ENCODE peak calls at places on chromosomes 1 and 21, in eight cellular contexts. One of them, this sample, is unnamed.

GRCh38 chr1:43789604-43790288 is 82.4 kb downstream of the ST3GAL3 start:
- DNase-seq in GM12878: no peak
- DNase-seq in K562: no peak
- DNase-seq in H1: no peak
- DNase-seq in HepG2: no peak
- DNase-seq in SK-N-SH: no peak
- DNase-seq in HCT116: no peak
- DNase-seq in endothelial cell of umbilical vein: no peak
- DNase-seq in this sample: no peak

GRCh38 chr1:54095543-54096286 is 42.3 kb downstream of the TCEANC2 start:
- DNase-seq in HepG2: no peak
- DNase-seq in GM12878: no peak
- DNase-seq in SK-N-SH: peak
- DNase-seq in HCT116: no peak
- DNase-seq in endothelial cell of umbilical vein: peak
- DNase-seq in K562: no peak
- DNase-seq in H1: no peak
- DNase-seq in this sample: peak

GRCh38 chr1:184143449-184143848 is 91.9 kb downstream of the TSEN15 start:
- DNase-seq in H1: no peak
- DNase-seq in endothelial cell of umbilical vein: no peak
- DNase-seq in K562: no peak
- DNase-seq in HepG2: no peak
- DNase-seq in SK-N-SH: no peak
- DNase-seq in HCT116: no peak
- DNase-seq in GM12878: no peak
- DNase-seq in this sample: peak

GRCh38 chr1:110234691-110235090 is 24.6 kb downstream of the KCNC4 start:
- DNase-seq in H1: no peak
- DNase-seq in GM12878: no peak
- DNase-seq in HCT116: no peak
- DNase-seq in K562: no peak
- DNase-seq in HepG2: no peak
- DNase-seq in SK-N-SH: no peak
- DNase-seq in endothelial cell of umbilical vein: no peak
- DNase-seq in this sample: no peak

GRCh38 chr21:43727571-43728466 is 8.9 kb downstream of the PDXK start:
- DNase-seq in HepG2: peak
- DNase-seq in GM12878: no peak
- DNase-seq in SK-N-SH: no peak
- DNase-seq in endothelial cell of umbilical vein: no peak
- DNase-seq in HCT116: no peak
- DNase-seq in H1: no peak
- DNase-seq in K562: peak
- DNase-seq in this sample: no peak

GRCh38 chr1:221069956-221070355 is 190.7 kb downstream of the HLX start:
- DNase-seq in HepG2: no peak
- DNase-seq in SK-N-SH: no peak
- DNase-seq in GM12878: no peak
- DNase-seq in K562: no peak
- DNase-seq in HCT116: no peak
- DNase-seq in H1: no peak
- DNase-seq in endothelial cell of umbilical vein: no peak
- DNase-seq in this sample: no peak

GRCh38 chr1:183285746-183286145 is 99.7 kb downstream of the LAMC2 start:
- DNase-seq in K562: no peak
- DNase-seq in HCT116: no peak
- DNase-seq in H1: no peak
- DNase-seq in HepG2: no peak
- DNase-seq in SK-N-SH: no peak
- DNase-seq in endothelial cell of umbilical vein: no peak
- DNase-seq in GM12878: no peak
- DNase-seq in this sample: no peak

GRCh38 chr1:204746838-204747442 is 61.4 kb upstream of the LRRN2 start:
- DNase-seq in HepG2: peak
- DNase-seq in K562: peak
- DNase-seq in H1: peak
- DNase-seq in HCT116: peak
- DNase-seq in endothelial cell of umbilical vein: peak
- DNase-seq in SK-N-SH: peak
- DNase-seq in GM12878: no peak
- DNase-seq in this sample: no peak

GRCh38 chr1:197468581-197469175 is 200.6 kb downstream of the CRB1 start:
- DNase-seq in HepG2: no peak
- DNase-seq in K562: no peak
- DNase-seq in endothelial cell of umbilical vein: no peak
- DNase-seq in HCT116: no peak
- DNase-seq in H1: no peak
- DNase-seq in GM12878: no peak
- DNase-seq in SK-N-SH: no peak
- DNase-seq in this sample: no peak

GRCh38 chr21:19998450-19998849 is 999.8 kb upstream of the NCAM2 start:
- DNase-seq in H1: no peak
- DNase-seq in GM12878: no peak
- DNase-seq in HepG2: no peak
- DNase-seq in SK-N-SH: no peak
- DNase-seq in K562: no peak
- DNase-seq in HCT116: no peak
- DNase-seq in endothelial cell of umbilical vein: no peak
- DNase-seq in this sample: no peak

DNA sequence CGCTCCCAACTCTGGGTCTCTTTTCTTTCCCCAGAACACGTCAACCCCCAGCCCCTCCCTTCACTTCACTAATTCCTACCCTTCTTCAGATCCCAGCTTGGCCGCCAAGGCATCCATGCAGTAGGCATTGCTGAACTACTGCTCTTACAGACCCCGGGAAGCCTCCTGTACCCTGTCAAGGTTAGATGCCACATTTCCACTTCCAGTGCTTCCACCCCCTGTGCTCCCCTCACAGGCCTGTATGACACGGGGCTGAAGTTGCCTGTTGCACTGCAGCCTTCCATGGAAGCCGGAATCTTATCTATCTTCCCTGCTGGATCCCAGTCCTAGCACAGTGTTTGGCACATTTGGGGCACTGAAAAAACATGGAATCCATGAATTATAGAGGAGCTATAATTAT is 99.0 kb upstream of the SOD1 start:
- DNase-seq in K562: no peak
- DNase-seq in HCT116: no peak
- DNase-seq in SK-N-SH: no peak
- DNase-seq in endothelial cell of umbilical vein: no peak
- DNase-seq in HepG2: no peak
- DNase-seq in H1: no peak
- DNase-seq in GM12878: no peak
- DNase-seq in this sample: no peak
- TF ChIP-seq POLR2AphosphoS5 in K562: no peak
- TF ChIP-seq POLR2AphosphoS5 in HCT116: no peak
- TF ChIP-seq POLR2AphosphoS5 in SK-N-SH: no peak
- TF ChIP-seq POLR2AphosphoS5 in endothelial cell of umbilical vein: no peak
- TF ChIP-seq POLR2AphosphoS5 in HepG2: no peak
- TF ChIP-seq POLR2AphosphoS5 in H1: no peak
- TF ChIP-seq POLR2AphosphoS5 in GM12878: no peak
- TF ChIP-seq POLR2AphosphoS5 in this sample: no peak

DNA sequence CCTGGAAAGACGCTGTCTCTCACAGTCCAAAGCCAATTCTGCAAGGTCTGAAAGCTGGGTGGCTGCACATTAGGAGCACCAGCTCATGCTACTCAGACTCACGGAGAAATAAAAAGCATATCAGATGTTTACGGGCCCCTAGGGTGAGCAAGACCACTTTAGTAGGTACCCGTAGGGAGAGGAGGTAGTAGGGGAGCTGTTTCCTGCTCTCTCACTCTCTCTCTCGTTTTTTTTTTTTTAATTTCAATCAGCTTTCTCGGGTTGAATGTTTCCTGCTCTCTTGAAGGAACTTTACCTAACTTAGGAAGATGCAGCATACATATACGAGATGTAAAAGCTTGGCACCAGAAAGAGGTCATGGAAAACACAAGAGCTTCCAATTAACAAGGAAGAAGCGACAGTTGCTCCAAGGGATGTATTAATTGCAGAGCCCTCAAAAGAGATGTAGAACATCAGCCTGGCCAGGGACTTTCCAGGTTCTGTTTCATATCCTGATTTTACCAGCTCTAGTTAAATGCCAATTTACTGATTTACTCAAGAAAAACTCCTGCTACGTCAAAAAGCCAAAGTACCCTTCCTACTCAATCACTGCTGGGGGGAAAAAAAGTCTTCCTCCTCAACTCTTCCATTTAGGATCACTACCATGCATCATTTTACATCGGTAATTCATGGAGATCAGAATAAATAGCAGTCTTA is 3.1 kb downstream of the LORICRIN start:
- DNase-seq in endothelial cell of umbilical vein: no peak
- DNase-seq in HCT116: no peak
- DNase-seq in SK-N-SH: no peak
- DNase-seq in H1: no peak
- DNase-seq in HepG2: no peak
- DNase-seq in K562: no peak
- DNase-seq in GM12878: peak
- DNase-seq in this sample: no peak
- H3K9ac ChIP-seq in endothelial cell of umbilical vein: no peak
- H3K9ac ChIP-seq in HCT116: no peak
- H3K9ac ChIP-seq in SK-N-SH: no peak
- H3K9ac ChIP-seq in H1: no peak
- H3K9ac ChIP-seq in HepG2: no peak
- H3K9ac ChIP-seq in K562: no peak
- H3K9ac ChIP-seq in GM12878: no peak
- H3K9ac ChIP-seq in this sample: no peak

GRCh38 chr1:99645199-99645598 is 714 bp upstream of the PALMD start:
- DNase-seq in K562: no peak
- DNase-seq in GM12878: no peak
- DNase-seq in H1: no peak
- DNase-seq in SK-N-SH: no peak
- DNase-seq in HepG2: peak
- DNase-seq in HCT116: no peak
- DNase-seq in endothelial cell of umbilical vein: peak
- DNase-seq in this sample: no peak

GRCh38 chr1:99644302-99645004 is 1.5 kb upstream of the PALMD start:
- DNase-seq in GM12878: peak
- DNase-seq in HCT116: no peak
- DNase-seq in HepG2: no peak
- DNase-seq in endothelial cell of umbilical vein: peak
- DNase-seq in SK-N-SH: no peak
- DNase-seq in K562: peak
- DNase-seq in H1: no peak
- DNase-seq in this sample: no peak

GRCh38 chr1:99646885-99647284 is 972 bp downstream of the PALMD start:
- DNase-seq in HCT116: no peak
- DNase-seq in HepG2: no peak
- DNase-seq in K562: no peak
- DNase-seq in SK-N-SH: no peak
- DNase-seq in GM12878: no peak
- DNase-seq in endothelial cell of umbilical vein: no peak
- DNase-seq in H1: no peak
- DNase-seq in this sample: no peak

GRCh38 chr1:99647460-99647859 is 1.5 kb downstream of the PALMD start:
- DNase-seq in HCT116: no peak
- DNase-seq in endothelial cell of umbilical vein: peak
- DNase-seq in K562: no peak
- DNase-seq in GM12878: no peak
- DNase-seq in SK-N-SH: no peak
- DNase-seq in HepG2: no peak
- DNase-seq in H1: no peak
- DNase-seq in this sample: no peak

DNA sequence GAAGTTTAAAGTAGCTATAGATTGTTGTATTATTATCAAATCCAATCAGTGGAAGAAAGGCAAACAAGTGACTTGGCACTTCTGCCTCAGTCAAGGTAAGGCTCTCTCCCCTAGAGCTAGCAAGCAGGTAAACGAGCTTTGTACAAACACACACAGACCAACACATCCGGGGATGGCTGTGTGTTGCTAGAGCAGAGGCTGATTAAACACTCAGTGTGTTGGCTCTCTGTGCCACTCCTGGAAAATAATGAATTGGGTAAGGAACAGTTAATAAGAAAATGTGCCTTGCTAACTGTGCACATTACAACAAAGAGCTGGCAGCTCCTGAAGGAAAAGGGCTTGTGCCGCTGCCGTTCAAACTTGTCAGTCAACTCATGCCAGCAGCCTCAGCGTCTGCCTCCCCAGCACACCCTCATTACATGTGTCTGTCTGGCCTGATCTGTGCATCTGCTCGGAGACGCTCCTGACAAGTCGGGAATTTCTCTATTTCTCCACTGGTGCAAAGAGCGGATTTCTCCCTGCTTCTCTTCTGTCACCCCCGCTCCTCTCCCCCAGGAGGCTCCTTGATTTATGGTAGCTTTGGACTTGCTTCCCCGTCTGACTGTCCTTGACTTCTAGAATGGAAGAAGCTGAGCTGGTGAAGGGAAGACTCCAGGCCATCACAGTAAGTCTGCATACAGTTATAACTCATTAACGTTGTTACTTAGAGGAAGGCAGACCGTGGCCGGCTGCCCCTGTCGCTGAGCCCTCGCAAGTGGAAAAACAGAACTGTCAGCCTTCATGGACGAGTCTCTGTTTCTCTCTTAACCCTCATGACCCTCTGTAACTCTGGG is at the start of gene PALMD:
- DNase-seq in HepG2: peak
- DNase-seq in H1: no peak
- DNase-seq in K562: peak
- DNase-seq in GM12878: no peak
- DNase-seq in endothelial cell of umbilical vein: peak
- DNase-seq in SK-N-SH: peak
- DNase-seq in HCT116: no peak
- DNase-seq in this sample: no peak
- H3K4me3 ChIP-seq in HepG2: peak
- H3K4me3 ChIP-seq in H1: no peak
- H3K4me3 ChIP-seq in K562: peak
- H3K4me3 ChIP-seq in GM12878: no peak
- H3K4me3 ChIP-seq in endothelial cell of umbilical vein: peak
- H3K4me3 ChIP-seq in SK-N-SH: peak
- H3K4me3 ChIP-seq in HCT116: no peak
- H3K4me3 ChIP-seq in this sample: no peak

GRCh38 chr21:45974073-45975016 is 7.2 kb upstream of the COL6A1 start:
- DNase-seq in K562: peak
- DNase-seq in HCT116: peak
- DNase-seq in HepG2: no peak
- DNase-seq in endothelial cell of umbilical vein: peak
- DNase-seq in H1: peak
- DNase-seq in GM12878: no peak
- DNase-seq in SK-N-SH: peak
- DNase-seq in this sample: no peak
- TF ChIP-seq POLR2AphosphoS5 in K562: no peak
- TF ChIP-seq POLR2AphosphoS5 in HCT116: no peak
- TF ChIP-seq POLR2AphosphoS5 in HepG2: no peak
- TF ChIP-seq POLR2AphosphoS5 in endothelial cell of umbilical vein: peak
- TF ChIP-seq POLR2AphosphoS5 in H1: no peak
- TF ChIP-seq POLR2AphosphoS5 in GM12878: no peak
- TF ChIP-seq POLR2AphosphoS5 in SK-N-SH: no peak
- TF ChIP-seq POLR2AphosphoS5 in this sample: no peak

This sample was measured in SK-N-MC.